ENCODE peak calls at places on chromosomes 6 and 20, in nine cellular contexts. O, T, A, B, K, Q, H, X and R are unnamed samples.
A peak's percentile ranks its signal among the peaks of the same experiment; 100 is the strongest.

GRCh38 chr6:127420558-127420957 is 38.6 kb downstream of the KIAA0408 start:
- DNase-seq in O (peak; percentile 94), T (peak; percentile 37), A (peak; percentile 96), B (peak; percentile 65), K (no peak), Q (peak; percentile 95), H (peak; percentile 63), X (peak; percentile 95), R (peak; percentile 88)

GRCh38 chr6:3063733-3064700 is 4.3 kb upstream of the RIPK1 start:
- DNase-seq in O (peak; percentile 97), T (peak; percentile 82), A (peak; percentile 98), B (peak; percentile 97), K (peak; percentile 98), Q (peak; percentile 97), H (peak; percentile 15), X (peak; percentile 91), R (peak; percentile 91)

GRCh38 chr20:56328861-56329260 is 29.9 kb upstream of the FAM210B start:
- DNase-seq in O (peak; percentile 5), T (no peak), A (peak; percentile 47), B (no peak), K (no peak), Q (no peak), H (no peak), X (peak; percentile 23), R (peak; percentile 30)

GRCh38 chr20:50666709-50667310 is 24.5 kb downstream of the RIPOR3 start:
- DNase-seq in O (no peak), T (no peak), A (no peak), B (no peak), K (no peak), Q (no peak), H (no peak), X (no peak), R (no peak)

GRCh38 chr6:14770572-14770971 is 475.3 kb upstream of the JARID2 start:
- DNase-seq in O (peak; percentile 33), T (no peak), A (no peak), B (no peak), K (no peak), Q (no peak), H (no peak), X (no peak), R (no peak)

GRCh38 chr6:5084192-5084786 is 852 bp upstream of the PPP1R3G start:
- DNase-seq in O (no peak), T (no peak), A (no peak), B (peak; percentile 69), K (peak; percentile 83), Q (no peak), H (no peak), X (no peak), R (peak; percentile 44)

GRCh38 chr6:15662246-15663056 is at the start of gene DTNBP1:
- DNase-seq in O (peak; percentile 39), T (peak; percentile 73), A (peak; percentile 70), B (peak; percentile 90), K (peak; percentile 92), Q (peak; percentile 72), H (peak; percentile 57), X (peak; percentile 66), R (peak; percentile 34)

GRCh38 chr6:53119772-53120409 is 28.8 kb downstream of the GCM1 start:
- DNase-seq in O (peak; percentile 34), T (no peak), A (peak; percentile 84), B (no peak), K (no peak), Q (peak; percentile 56), H (peak; percentile 83), X (peak; percentile 77), R (peak; percentile 12)

GRCh38 chr6:111789593-111789992 is 83.7 kb downstream of the FYN start:
- DNase-seq in O (peak; percentile 73), T (no peak), A (peak; percentile 71), B (no peak), K (no peak), Q (no peak), H (no peak), X (no peak), R (no peak)

GRCh38 chr6:124977067-124977908 is 15.1 kb downstream of the RNF217 start:
- DNase-seq in O (peak; percentile 23), T (no peak), A (peak; percentile 52), B (no peak), K (no peak), Q (peak; percentile 76), H (no peak), X (no peak), R (no peak)